ENCODE peak calls at places on chromosomes 13 and 19, in ten cellular contexts. N is prostate gland; P is neural progenitor cell; R is RWPE2; V is right lobe of liver; S is sigmoid colon; U is uterus; B is kidney; Z is CD8-positive, alpha-beta T cell; K is IMR-90. G is an unnamed sample. For H3K4me1, the result is how much of the 10 kb centered on the place peaks cover.

GRCh38 chr13:22703601-22704209 is 477.1 kb upstream of the SGCG start:
- DNase-seq in N (no peak), P (no peak), R (no peak), V (no peak), S (no peak), U (no peak), B (no peak), Z (no peak), K (no peak), G (no peak)

GRCh38 chr13:24272452-24273161 is 36.8 kb upstream of the C1QTNF9 start:
- DNase-seq in N (no peak), P (no peak), R (no peak), V (no peak), S (no peak), U (peak), B (no peak), Z (no peak), K (no peak), G (peak)

GRCh38 chr13:110304256-110304655 is 2.7 kb downstream of the COL4A1 start:
- DNase-seq in N (no peak), P (no peak), R (no peak), V (no peak), S (peak), U (peak), B (no peak), Z (no peak), K (peak), G (no peak)

GRCh38 chr19:4338441-4339350 is at the start of gene STAP2:
- DNase-seq in N (peak), P (peak), R (no peak), V (peak), S (no peak), U (no peak), B (peak), Z (no peak), K (no peak), G (peak)

GRCh38 chr19:1037553-1038115 is 2.3 kb upstream of the ABCA7 start:
- DNase-seq in N (no peak), P (no peak), R (no peak), V (no peak), S (no peak), U (no peak), B (peak), Z (no peak), K (no peak), G (no peak)

GRCh38 chr19:585551-586110 is 4.0 kb upstream of the HCN2 start:
- DNase-seq in N (no peak), P (no peak), R (no peak), V (no peak), S (no peak), U (no peak), B (no peak), Z (no peak), K (no peak), G (no peak)

GRCh38 chr19:5293607-5294089 is 47.0 kb downstream of the PTPRS start:
- DNase-seq in N (peak), P (peak), R (no peak), V (no peak), S (peak), U (peak), B (no peak), Z (no peak), K (peak), G (peak)

GRCh38 chr19:7638802-7639465 is 2.0 kb downstream of the STXBP2 start:
- DNase-seq in N (no peak), P (no peak), R (no peak), V (no peak), S (no peak), U (no peak), B (no peak), Z (no peak), K (no peak), G (no peak)

GRCh38 chr13:30696278-30697176 is 38.8 kb upstream of the ALOX5AP start:
- DNase-seq in N (no peak), P (no peak), R (no peak), V (no peak), S (no peak), U (no peak), B (no peak), Z (no peak), K (peak), G (no peak)
- TF ChIP-seq CTCF in N (no peak), P (no peak), R (no peak), V (no peak), S (no peak), U (no peak), B (no peak), Z (no peak), K (no peak), G (no peak)

GRCh38 chr19:48965033-48965805 is at the start of gene FTL:
- DNase-seq in N (peak), P (peak), R (peak), V (peak), S (peak), U (peak), B (peak), Z (peak), K (peak), G (peak)
- H3K4me1 ChIP-seq in N (under half), P (under half), R (under half), V (under half), S (under half), U (under half), B (under half), Z (under half), K (under half), G (under half)

GRCh38 chr19:13883665-13884064 is 6.7 kb downstream of the NANOS3 start:
- DNase-seq in N (no peak), P (no peak), R (no peak), V (no peak), S (no peak), U (no peak), B (no peak), Z (no peak), K (no peak), G (no peak)
- TF ChIP-seq CTCF in N (no peak), P (peak), R (no peak), V (no peak), S (no peak), U (no peak), B (no peak), Z (no peak), K (peak), G (no peak)

DNA sequence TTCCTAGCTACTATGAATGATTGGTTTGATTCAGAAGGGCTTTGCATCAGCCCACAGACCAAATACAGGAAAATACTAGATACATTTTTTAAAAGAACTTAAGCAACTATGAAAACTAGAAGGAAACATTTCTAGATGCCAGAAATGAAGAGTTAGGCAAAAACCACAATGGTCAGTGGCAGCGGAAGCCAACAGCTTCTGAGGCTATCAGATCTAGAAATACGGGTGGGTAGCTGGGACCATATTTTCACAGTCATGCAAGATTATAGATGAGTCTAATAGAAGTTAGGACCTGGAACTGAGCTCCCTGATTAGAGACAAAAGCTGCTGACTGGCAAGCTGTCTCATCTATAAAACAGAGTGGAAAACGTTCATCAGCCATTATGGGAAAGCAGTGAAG is 4.7 kb upstream of the TBC1D4 start:
- DNase-seq in N (no peak), P (no peak), R (no peak), V (no peak), S (no peak), U (no peak), B (no peak), Z (no peak), K (no peak), G (no peak)
- H3K4me1 ChIP-seq in N (under half), P (under half), R (under half), V (under half), S (under half), U (under half), B (under half), Z (under half), K (under half), G (under half)

DNA sequence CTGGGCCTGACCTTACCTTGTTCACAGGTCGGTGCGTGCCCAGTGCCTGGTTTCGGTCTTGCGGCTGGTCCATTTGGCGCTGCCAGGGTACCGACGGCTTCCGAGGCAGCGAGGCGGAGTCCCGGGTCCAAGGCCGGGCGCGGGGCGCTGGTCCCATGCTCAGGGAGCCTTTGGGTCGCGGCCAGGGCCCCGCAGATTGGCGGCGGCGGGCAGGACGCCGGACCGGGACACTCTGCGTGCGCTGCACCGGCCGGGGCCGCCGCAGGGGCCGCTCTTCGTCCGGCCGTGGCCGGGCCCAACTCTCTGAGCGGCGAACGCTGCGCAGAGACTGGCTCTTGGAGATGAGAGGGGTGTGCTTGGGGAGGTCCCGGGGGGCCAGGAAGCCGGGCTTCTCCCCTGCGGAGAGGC is 3.3 kb upstream of the WIZ start:
- DNase-seq in N (no peak), P (peak), R (no peak), V (no peak), S (no peak), U (no peak), B (peak), Z (no peak), K (no peak), G (no peak)
- TF ChIP-seq CTCF in N (no peak), P (peak), R (peak), V (peak), S (peak), U (peak), B (no peak), Z (no peak), K (peak), G (peak)

DNA sequence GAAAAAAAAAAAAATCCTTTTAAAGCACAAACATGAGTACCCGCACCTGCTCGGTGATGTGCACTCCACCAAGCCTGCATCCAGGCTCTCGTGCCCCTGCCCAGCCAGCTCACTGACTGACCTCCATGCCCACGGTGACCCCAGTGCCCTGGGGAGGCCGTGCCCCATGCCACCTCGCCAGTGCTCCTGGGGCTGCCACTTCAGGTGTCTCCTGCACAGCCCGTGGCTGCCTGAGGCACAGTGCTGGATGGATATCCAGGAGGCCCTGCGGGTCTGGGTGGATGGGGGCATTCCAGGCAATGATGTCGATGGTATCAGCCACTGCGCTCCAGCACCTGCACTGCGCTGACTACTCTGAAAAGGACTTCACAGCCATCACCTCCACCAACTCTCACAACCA is 9.0 kb downstream of the PPP6R1 start:
- DNase-seq in N (no peak), P (no peak), R (no peak), V (no peak), S (no peak), U (no peak), B (no peak), Z (no peak), K (no peak), G (no peak)
- H3K4me1 ChIP-seq in N (under half), P (under half), R (under half), V (under half), S (half or more), U (under half), B (under half), Z (half or more), K (under half), G (half or more)

GRCh38 chr19:44587863-44588752 is 25.3 kb upstream of the IGSF23 start:
- DNase-seq in N (no peak), P (no peak), R (no peak), V (no peak), S (no peak), U (no peak), B (no peak), Z (no peak), K (peak), G (no peak)
- TF ChIP-seq CTCF in N (no peak), P (no peak), R (peak), V (peak), S (no peak), U (peak), B (peak), Z (no peak), K (peak), G (no peak)

DNA sequence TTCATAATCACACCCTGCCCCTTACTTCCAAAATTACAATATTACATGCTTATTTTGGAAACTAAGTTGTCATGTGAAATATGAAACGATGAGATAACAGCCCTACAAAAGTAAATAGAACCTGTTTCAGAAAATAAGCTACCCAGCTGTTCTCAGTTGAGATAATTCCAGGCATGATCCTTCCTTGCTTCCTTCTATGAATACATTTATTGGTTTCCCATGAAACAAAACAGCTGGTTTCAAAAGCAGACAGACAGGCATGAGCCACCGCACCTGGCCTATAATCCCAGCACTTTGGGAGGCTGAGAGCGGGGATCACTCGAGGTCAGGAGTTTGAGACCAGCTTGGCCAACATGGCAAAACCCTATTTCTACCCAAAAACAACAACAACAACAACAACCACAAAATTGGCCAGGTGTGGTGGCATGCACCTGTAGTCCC is 95.4 kb downstream of the STK24 start:
- DNase-seq in N (no peak), P (no peak), R (no peak), V (no peak), S (peak), U (no peak), B (no peak), Z (no peak), K (peak), G (no peak)
- H3K4me1 ChIP-seq in N (under half), P (half or more), R (under half), V (half or more), S (half or more), U (under half), B (under half), Z (under half), K (under half), G (under half)

GRCh38 chr13:107680115-107680514 is 535.2 kb downstream of the LIG4 start:
- DNase-seq in N (no peak), P (no peak), R (no peak), V (no peak), S (no peak), U (no peak), B (no peak), Z (no peak), K (peak), G (no peak)
- TF ChIP-seq CTCF in N (no peak), P (peak), R (no peak), V (no peak), S (no peak), U (no peak), B (no peak), Z (no peak), K (no peak), G (no peak)

DNA sequence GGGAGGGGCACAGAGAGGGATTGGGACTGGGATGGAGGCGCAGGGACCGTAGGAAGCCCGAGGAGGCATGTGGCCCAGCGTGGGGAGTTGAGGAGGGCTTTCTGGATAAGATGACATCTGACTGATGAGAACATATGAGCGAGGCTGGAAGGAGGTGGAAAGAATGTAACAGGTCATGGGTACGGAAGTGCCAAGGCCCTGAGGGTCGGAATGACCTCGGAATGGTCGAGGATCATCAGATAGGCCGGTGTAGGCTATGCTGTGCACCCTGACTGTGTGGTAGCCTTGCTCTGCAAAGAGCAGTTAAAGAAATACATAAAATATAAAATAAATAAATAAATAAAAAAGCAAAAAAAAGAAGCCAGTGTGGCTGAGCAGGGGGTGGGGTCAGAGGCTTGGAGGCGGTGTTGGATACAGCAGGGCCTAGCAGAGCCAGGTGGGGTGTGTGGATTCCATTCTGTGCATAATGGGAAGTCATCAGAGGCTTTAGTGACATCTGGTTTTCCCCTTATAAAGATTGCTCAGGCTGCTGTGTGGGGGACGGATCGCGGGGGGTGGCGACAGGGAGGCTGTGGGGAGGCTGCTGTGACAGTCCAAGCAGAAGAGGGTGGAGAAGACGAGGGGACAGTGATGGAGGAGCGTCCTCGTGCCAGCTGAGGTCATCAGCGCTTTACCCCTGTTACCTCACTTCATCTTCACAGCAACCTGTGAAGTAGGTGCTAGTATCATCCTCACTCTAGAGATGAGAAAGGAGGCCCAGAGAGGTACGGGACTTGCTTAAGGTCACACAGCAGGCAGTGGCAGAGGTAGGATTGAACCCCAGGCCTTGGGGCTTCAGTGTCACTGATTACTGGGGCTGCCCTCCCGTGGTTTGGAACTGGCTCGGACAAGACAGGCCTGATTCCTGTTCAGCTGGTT is 5.0 kb downstream of the PAK4 start:
- DNase-seq in N (peak), P (no peak), R (no peak), V (no peak), S (no peak), U (no peak), B (no peak), Z (no peak), K (no peak), G (no peak)
- H3K4me1 ChIP-seq in N (half or more), P (under half), R (under half), V (under half), S (half or more), U (under half), B (under half), Z (under half), K (under half), G (half or more)